ENCODE peak calls at places on chromosomes 11 and 22, in nine cellular contexts. Z, S, M, L, W, B, R, C and J are unnamed samples.

GRCh38 chr11:9855579-9856260 is 191.8 kb downstream of the SWAP70 start:
- DNase-seq in M (no peak), Z (no peak), R (no peak), L (no peak), B (no peak), W (no peak), C (no peak), S (no peak), J (no peak)

GRCh38 chr22:19524170-19525115 is at the start of gene CLDN5:
- DNase-seq in W (peak; percentile 39), L (no peak), S (no peak), Z (no peak), M (peak; percentile 69), C (no peak), B (no peak), R (no peak), J (no peak)

GRCh38 chr22:37057796-37058510 is 6.4 kb downstream of the KCTD17 start:
- DNase-seq in R (no peak), B (no peak), S (no peak), Z (no peak), M (no peak), W (no peak), L (no peak), C (no peak), J (no peak)

GRCh38 chr11:19447150-19447566 is 206.4 kb upstream of the E2F8 start:
- DNase-seq in M (no peak), B (no peak), C (no peak), S (no peak), R (no peak), L (no peak), Z (no peak), W (no peak), J (no peak)

GRCh38 chr11:62555464-62556092 is 9.0 kb upstream of the AHNAK start:
- DNase-seq in M (peak; percentile 77), R (no peak), Z (no peak), L (peak; percentile 57), B (peak; percentile 36), W (no peak), C (no peak), S (peak; percentile 39), J (no peak)

GRCh38 chr11:26622201-26622600 is 50.1 kb upstream of the MUC15 start:
- DNase-seq in S (no peak), M (no peak), Z (no peak), B (no peak), L (no peak), C (no peak), W (no peak), R (no peak), J (no peak)

GRCh38 chr22:46000081-46001027 is 23.4 kb upstream of the WNT7B start:
- DNase-seq in L (no peak), S (no peak), C (no peak), R (no peak), M (no peak), W (peak; percentile 17), Z (no peak), B (no peak), J (no peak)

GRCh38 chr11:15935370-15935769 is 421.0 kb downstream of the SOX6 start:
- DNase-seq in Z (no peak), C (no peak), R (no peak), L (no peak), M (no peak), S (no peak), B (no peak), W (no peak), J (no peak)

GRCh38 chr11:94134651-94135512 is 6.2 kb downstream of the PANX1 start:
- DNase-seq in B (peak; percentile 12), C (no peak), L (no peak), M (peak; percentile 89), S (no peak), W (peak; percentile 88), Z (no peak), R (no peak), J (no peak)